ENCODE peak calls at places on chromosomes 13 and 19, in nine cellular contexts. Z, J, R, W, X, K, T, E and B are unnamed samples.

GRCh38 chr19:46209051-46209450 is 20.5 kb upstream of the IGFL1 start:
- DNase-seq in R (no peak), Z (no peak), K (no peak), W (no peak), J (no peak), E (no peak), T (no peak), X (no peak), B (no peak)

GRCh38 chr19:42116308-42117075 is 15.8 kb downstream of the POU2F2 start:
- DNase-seq in J (no peak), K (no peak), X (no peak), R (no peak), Z (no peak), T (no peak), W (no peak), E (no peak), B (no peak)

GRCh38 chr13:48233886-48234488 is 981 bp downstream of the ITM2B start:
- DNase-seq in W (no peak), T (no peak), K (no peak), E (no peak), Z (no peak), X (no peak), J (peak), R (no peak), B (no peak)

GRCh38 chr19:11381535-11382369 is 2.4 kb downstream of the EPOR start:
- DNase-seq in Z (peak), T (peak), J (peak), E (peak), X (peak), K (peak), R (no peak), W (peak), B (no peak)

GRCh38 chr19:4717191-4717965 is 6.3 kb downstream of the DPP9 start:
- DNase-seq in X (peak), K (no peak), J (peak), W (peak), T (no peak), E (no peak), R (peak), Z (peak), B (no peak)

GRCh38 chr13:77779461-77780272 is 82.2 kb downstream of the SLAIN1 start:
- DNase-seq in R (peak), E (peak), K (peak), W (peak), X (peak), Z (peak), T (peak), J (peak), B (no peak)

GRCh38 chr13:40116008-40116407 is 460.5 kb downstream of the COG6 start:
- DNase-seq in K (peak), J (peak), Z (peak), E (peak), X (no peak), W (no peak), R (peak), T (peak), B (no peak)

GRCh38 chr19:31553844-31554215 is 204.6 kb upstream of the TSHZ3 start:
- DNase-seq in K (peak), Z (no peak), R (no peak), J (no peak), E (no peak), W (no peak), X (no peak), T (peak), B (no peak)

GRCh38 chr13:51759240-51759639 is 44.7 kb downstream of the DHRS12 start:
- DNase-seq in X (no peak), T (no peak), J (peak), K (no peak), W (no peak), R (no peak), E (no peak), Z (no peak), B (no peak)

GRCh38 chr13:36965767-36966166 is 33.4 kb downstream of the ALG5 start:
- DNase-seq in J (peak), X (no peak), K (no peak), T (no peak), Z (no peak), W (no peak), R (peak), E (no peak), B (no peak)

GRCh38 chr19:8517551-8518442 is 3.8 kb upstream of the ZNF414 start:
- DNase-seq in E (no peak), W (no peak), J (no peak), R (no peak), X (no peak), K (peak), T (no peak), Z (no peak), B (no peak)

GRCh38 chr13:110538632-110539031 is 22.9 kb downstream of the RAB20 start:
- DNase-seq in J (no peak), E (no peak), T (peak), W (no peak), R (no peak), Z (no peak), X (no peak), K (no peak), B (no peak)

GRCh38 chr19:57262044-57262443 is 18.2 kb upstream of the ZNF460 start:
- DNase-seq in R (no peak), J (no peak), E (no peak), K (no peak), W (no peak), X (no peak), T (no peak), Z (no peak), B (no peak)

GRCh38 chr19:57267294-57267693 is 13.0 kb upstream of the ZNF460 start:
- DNase-seq in Z (no peak), E (no peak), T (no peak), X (no peak), R (peak), W (no peak), K (no peak), J (peak), B (no peak)

GRCh38 chr19:57263244-57263643 is 17.0 kb upstream of the ZNF460 start:
- DNase-seq in W (no peak), R (no peak), Z (no peak), K (no peak), J (no peak), T (no peak), E (no peak), X (no peak), B (no peak)
- H3K4me3 ChIP-seq in W (no peak), R (no peak), Z (no peak), K (no peak), J (no peak), T (no peak), E (no peak), X (no peak), B (no peak)

DNA sequence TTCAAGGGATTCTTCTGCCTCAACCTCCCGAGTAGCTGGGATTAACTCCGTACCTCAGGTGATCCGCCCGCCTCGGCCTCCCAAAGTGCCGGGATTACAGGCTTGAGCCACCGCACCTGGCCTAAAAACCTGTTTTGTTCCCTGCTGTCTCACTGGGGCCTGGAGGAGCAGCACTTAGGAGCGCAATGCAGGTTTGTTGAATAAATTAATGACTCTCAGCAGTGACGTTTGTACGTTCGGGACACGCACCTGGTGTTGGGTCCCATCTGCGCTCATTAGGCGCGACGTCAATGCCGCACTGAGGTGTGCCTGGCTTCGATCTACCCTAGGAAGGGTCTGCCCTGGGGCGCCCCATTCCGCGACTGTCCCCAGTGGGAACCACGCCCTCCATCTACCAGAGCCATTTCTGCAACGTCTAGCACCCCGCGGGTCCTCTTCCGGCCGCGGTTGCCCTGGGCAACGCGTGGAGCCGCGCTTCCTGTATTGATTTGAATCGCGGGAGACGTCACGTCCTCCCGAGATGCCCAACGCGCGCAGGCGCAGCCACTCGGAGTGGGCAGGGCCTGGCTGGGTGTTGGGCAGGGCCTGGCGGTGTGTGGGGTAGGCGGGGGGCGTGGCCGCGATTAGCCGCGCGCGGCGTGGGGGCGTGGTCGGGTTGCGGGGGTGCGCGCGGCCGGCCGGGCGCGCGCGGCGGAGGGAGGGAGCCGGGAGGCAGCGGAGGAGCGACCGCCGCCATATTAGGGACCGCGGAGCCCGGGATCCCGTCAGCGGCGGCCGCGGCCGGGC is at the start of gene FZR1:
- DNase-seq in R (peak), J (peak), X (peak), Z (peak), W (peak), T (peak), E (peak), K (peak), B (peak)
- H3K4me3 ChIP-seq in R (peak), J (peak), X (peak), Z (peak), W (peak), T (peak), E (peak), K (peak), B (peak)

DNA sequence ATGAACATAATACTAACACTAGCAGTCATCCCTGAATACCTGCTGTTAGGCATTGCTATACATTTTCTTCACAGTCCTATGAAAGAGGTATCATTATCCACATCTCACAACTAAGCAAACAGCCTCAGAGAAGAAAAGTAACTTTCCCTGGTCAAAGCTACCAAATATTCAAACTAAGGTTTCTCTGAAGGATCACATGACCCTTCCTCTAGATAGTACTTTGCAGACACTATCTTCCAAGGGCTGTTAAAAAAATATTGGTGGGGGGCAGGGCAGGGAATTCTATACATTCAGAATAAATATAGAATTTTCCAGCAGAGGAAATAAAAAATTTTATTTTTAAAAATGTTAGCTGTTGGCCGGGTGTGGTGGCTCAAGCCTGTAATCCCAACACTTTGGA is 3.1 kb downstream of the SLC25A30 start:
- DNase-seq in J (no peak), E (no peak), T (no peak), R (no peak), Z (no peak), K (no peak), X (no peak), W (no peak), B (no peak)
- H3K4me3 ChIP-seq in J (peak), E (no peak), T (peak), R (peak), Z (peak), K (peak), X (peak), W (no peak), B (no peak)

DNA sequence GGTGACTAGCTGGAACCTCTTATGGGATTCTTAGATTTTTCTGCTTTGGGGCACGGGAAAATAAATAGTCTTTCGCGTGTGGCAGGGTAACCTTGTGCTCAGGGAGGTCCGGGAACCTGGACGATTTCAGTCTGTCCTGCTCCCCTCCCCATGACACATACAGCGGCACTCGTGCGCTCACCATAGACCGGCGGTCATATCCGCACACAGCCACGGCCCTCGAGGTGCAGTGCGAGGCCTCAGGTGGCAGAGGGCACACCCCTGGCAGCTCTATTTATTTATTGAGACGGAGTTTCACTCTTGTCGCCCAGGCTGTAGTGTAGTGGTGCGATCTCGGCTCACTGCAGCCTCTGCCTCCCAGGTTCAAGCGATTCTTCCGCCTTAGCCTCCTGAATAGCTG is 3.0 kb downstream of the ONECUT3 start:
- DNase-seq in K (no peak), R (no peak), E (no peak), Z (no peak), J (no peak), T (no peak), X (no peak), W (no peak), B (no peak)
- H3K4me3 ChIP-seq in K (no peak), R (no peak), E (no peak), Z (no peak), J (no peak), T (no peak), X (no peak), W (no peak), B (no peak)

GRCh38 chr19:1321539-1321938 is 35.9 kb downstream of the EFNA2 start:
- DNase-seq in K (no peak), J (no peak), T (no peak), R (no peak), X (no peak), E (no peak), W (no peak), Z (no peak), B (no peak)
- H3K4me3 ChIP-seq in K (no peak), J (no peak), T (no peak), R (no peak), X (no peak), E (no peak), W (no peak), Z (no peak), B (no peak)

DNA sequence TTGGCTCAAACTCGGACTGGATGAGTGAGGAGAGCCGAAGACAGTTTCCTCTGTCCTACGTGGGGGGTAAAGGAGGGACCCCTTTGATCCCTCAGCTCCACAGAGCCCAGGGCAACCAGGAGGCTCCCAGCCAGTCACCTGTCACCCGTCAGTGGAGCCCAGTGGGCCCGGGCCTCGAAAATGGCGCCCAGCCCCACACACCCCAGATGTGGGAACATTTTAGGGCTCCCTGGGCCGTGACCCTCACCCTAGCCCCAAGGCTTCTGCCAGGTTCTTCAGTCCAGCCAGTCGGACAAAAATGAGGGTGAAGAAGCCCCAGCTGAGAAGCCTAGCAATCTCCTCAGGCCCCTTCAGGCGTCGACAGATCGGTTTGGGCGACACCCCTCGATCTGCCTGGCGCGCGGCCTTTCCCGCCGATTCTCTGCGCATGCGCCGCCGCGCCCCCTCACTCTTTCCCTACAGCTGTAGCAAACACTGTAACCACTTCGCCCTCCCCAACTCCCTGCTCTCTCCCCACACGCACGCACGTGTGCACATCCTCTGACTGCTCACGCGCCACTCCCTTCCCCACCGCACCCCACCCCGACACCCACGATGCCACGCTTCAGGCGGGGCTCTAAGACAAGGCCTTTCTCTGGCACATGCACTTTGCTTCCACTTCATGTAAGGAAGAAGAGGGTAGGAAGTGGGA is at the start of gene SLC6A16:
- DNase-seq in T (no peak), R (no peak), J (no peak), K (no peak), E (no peak), W (peak), Z (no peak), X (no peak), B (no peak)
- H3K4me3 ChIP-seq in T (no peak), R (no peak), J (no peak), K (no peak), E (no peak), W (no peak), Z (no peak), X (no peak), B (no peak)

GRCh38 chr19:51440052-51440451 is 18.2 kb downstream of the SIGLEC8 start:
- DNase-seq in R (no peak), E (no peak), T (no peak), J (no peak), W (no peak), X (no peak), K (no peak), Z (no peak), B (no peak)

GRCh38 chr19:51440846-51441409 is 17.3 kb downstream of the SIGLEC8 start:
- DNase-seq in J (no peak), Z (peak), W (no peak), X (no peak), R (no peak), K (no peak), E (no peak), T (no peak), B (no peak)

GRCh38 chr19:51439021-51439465 is 19.2 kb downstream of the SIGLEC8 start:
- DNase-seq in T (no peak), Z (no peak), W (no peak), X (no peak), K (peak), J (no peak), R (no peak), E (peak), B (no peak)

DNA sequence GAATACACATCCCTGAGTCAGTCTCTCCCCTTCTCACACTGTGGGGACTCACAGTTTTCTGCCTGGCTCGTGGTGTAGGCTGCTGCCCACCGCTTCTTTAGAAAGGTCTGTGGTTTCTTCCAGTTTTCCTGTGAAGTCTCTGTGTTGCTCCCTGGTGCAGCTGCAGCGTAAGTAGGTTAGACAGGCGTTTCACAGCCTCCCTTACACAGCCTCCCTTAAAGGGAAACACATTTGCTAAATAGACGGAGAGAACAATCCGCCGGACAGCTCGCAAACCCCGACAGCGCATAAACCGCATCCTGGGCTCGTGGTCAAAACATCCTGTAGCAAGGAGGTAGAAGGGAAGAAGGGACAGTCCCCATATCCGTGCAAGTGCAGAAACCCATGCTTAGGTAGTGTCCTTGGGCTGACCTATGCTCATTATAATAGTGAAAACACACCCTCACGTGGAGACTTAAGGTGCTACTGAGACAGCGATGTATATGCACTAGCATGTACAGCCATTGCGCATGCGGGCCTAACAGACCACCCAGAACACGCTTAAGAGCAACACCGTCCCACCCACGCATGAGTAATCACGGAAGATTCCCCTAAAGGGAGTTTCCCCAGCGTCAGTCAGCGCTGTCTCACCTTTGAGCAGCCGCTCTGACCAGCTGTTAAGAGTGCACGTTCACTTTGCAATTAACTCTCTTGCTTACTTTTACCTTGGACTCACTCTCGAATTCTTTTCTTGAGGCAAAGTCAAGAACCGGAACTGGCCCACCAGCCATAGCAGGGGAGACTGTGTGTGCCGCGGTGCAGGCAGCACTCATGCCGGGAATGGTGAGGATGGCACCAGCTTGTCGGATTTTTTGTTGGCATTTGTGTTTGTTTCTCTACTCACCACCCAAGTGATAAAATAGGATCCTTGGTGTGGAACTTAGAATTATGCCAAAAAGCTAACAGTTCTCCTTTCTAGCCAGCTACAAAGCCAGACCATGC is 16.6 kb downstream of the SIGLEC8 start:
- DNase-seq in J (no peak), Z (peak), W (no peak), E (no peak), T (peak), X (no peak), R (no peak), K (peak), B (no peak)
- H3K4me3 ChIP-seq in J (no peak), Z (no peak), W (no peak), E (no peak), T (peak), X (peak), R (no peak), K (peak), B (no peak)

GRCh38 chr19:40598121-40598917 is 2.9 kb upstream of the LTBP4 start:
- DNase-seq in T (peak), R (no peak), W (peak), X (peak), Z (peak), E (peak), K (peak), J (peak), B (no peak)
- H3K4me3 ChIP-seq in T (peak), R (peak), W (no peak), X (no peak), Z (peak), E (peak), K (no peak), J (peak), B (peak)

GRCh38 chr19:44758596-44758995 is 10.1 kb downstream of the BCL3 start:
- DNase-seq in T (no peak), W (no peak), X (no peak), J (no peak), K (no peak), E (peak), R (no peak), Z (peak), B (peak)

GRCh38 chr19:44756089-44756562 is 7.6 kb downstream of the BCL3 start:
- DNase-seq in E (no peak), W (no peak), Z (no peak), T (no peak), R (no peak), X (no peak), K (no peak), J (no peak), B (no peak)

GRCh38 chr19:44757057-44757734 is 8.7 kb downstream of the BCL3 start:
- DNase-seq in E (peak), R (no peak), K (no peak), T (peak), X (no peak), W (no peak), J (peak), Z (no peak), B (no peak)

GRCh38 chr19:44759083-44759804 is 10.7 kb downstream of the BCL3 start:
- DNase-seq in W (no peak), X (no peak), K (no peak), E (no peak), Z (no peak), J (no peak), T (no peak), R (no peak), B (no peak)

GRCh38 chr19:44757735-44758505 is 9.4 kb downstream of the BCL3 start:
- DNase-seq in Z (no peak), R (no peak), W (peak), J (no peak), X (peak), T (peak), K (no peak), E (peak), B (peak)
- H3K4me3 ChIP-seq in Z (no peak), R (peak), W (peak), J (peak), X (peak), T (peak), K (peak), E (peak), B (peak)